ENCODE peak calls at places on chromosomes 16 and 17, in five cellular contexts. P, Z, D, Y and W are unnamed samples.

GRCh38 chr16:82892327-82892726 is 265.6 kb downstream of the CDH13 start:
- DNase-seq in P (no peak), Z (no peak), D (no peak), Y (no peak), W (no peak)

GRCh38 chr17:40319651-40320550 is 10.9 kb downstream of the RARA start:
- DNase-seq in D (peak), Y (no peak), P (no peak), Z (no peak), W (no peak)

GRCh38 chr17:45225964-45226530 is 4.4 kb downstream of the FMNL1 start:
- DNase-seq in P (no peak), Z (peak), Y (no peak), D (no peak), W (peak)

GRCh38 chr16:73095885-73096341 is 48.0 kb upstream of the ZFHX3 start:
- DNase-seq in P (peak), Z (no peak), Y (no peak), D (no peak), W (no peak)

GRCh38 chr16:10373556-10373955 is 12.3 kb upstream of the ATF7IP2 start:
- DNase-seq in Y (no peak), D (no peak), P (no peak), Z (no peak), W (no peak)

GRCh38 chr16:66170989-66171388 is 195.5 kb upstream of the CDH5 start:
- DNase-seq in Y (no peak), P (no peak), D (peak), Z (no peak), W (no peak)

GRCh38 chr16:19130852-19131808 is 17.4 kb downstream of the ITPRIPL2 start:
- DNase-seq in P (no peak), D (no peak), Y (no peak), Z (no peak), W (no peak)

GRCh38 chr17:73196500-73196899 is 3.6 kb downstream of the COG1 start:
- DNase-seq in Y (no peak), P (peak), Z (no peak), D (no peak), W (no peak)

GRCh38 chr16:50616883-50617629 is 64.1 kb downstream of the SNX20 start:
- DNase-seq in P (no peak), Z (no peak), D (no peak), Y (no peak), W (no peak)

GRCh38 chr16:88785106-88785924 is at the start of gene PIEZO1:
- DNase-seq in Z (no peak), P (peak), D (no peak), Y (no peak), W (no peak)

GRCh38 chr17:31525801-31526549 is 134.5 kb downstream of the RAB11FIP4 start:
- DNase-seq in Z (no peak), Y (no peak), D (no peak), P (no peak), W (no peak)
- TF ChIP-seq CTCF in Z (no peak), Y (peak), D (no peak), P (no peak), W (peak)

DNA sequence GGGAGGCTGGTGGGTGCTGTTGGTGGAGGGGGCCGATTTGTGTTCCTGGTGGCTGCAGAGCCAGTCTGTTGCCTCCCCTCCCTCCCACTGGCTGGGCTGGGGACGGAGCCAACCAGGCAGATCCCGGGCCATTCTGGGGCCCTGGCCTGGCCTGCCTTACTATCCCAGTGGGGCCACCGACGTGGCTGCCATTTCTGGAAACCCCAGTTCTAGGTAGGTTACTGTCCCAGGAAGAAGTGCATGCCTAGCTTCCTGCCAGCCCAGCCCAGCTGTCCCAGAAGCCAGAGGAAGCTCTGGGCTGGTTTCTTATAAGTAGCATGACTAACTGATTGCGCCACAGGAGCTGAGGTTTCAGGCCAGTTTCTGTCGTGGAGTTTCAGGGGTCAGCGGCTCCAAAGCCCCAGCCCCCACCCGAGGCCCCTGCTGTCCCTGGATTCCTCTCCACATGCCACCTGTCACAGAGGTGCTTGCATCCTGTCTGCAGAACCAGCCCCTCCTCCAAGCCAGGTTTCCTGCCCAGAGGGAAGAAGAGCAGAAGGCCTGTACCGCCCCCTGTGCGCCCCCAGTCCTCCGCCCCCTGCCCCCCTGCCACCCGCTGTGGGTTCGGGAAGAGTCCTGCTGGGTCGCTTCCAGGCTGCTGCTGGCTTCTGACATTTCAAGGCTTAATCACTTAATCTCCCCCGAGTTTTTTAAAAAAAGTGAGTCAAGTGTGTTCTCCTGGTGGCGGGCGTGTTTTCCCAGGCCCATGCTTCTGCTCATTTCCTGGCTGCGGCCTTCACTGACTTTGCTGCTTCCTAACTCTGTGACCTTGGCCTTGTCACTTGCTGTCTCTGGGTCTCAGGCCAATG is 13.2 kb downstream of the IL4R start:
- DNase-seq in D (peak), P (peak), Y (peak), Z (peak), W (peak)
- TF ChIP-seq POLR2A in D (no peak), P (peak), Y (no peak), Z (no peak), W (no peak)

GRCh38 chr16:31472559-31473203 is 729 bp downstream of the TGFB1I1 start:
- DNase-seq in P (peak), Y (peak), D (peak), Z (peak), W (no peak)
- H3K4me3 ChIP-seq in P (no peak), Y (peak), D (peak), Z (peak), W (peak)

GRCh38 chr16:81765111-81765919 is 13.8 kb upstream of the PLCG2 start:
- DNase-seq in P (no peak), Z (no peak), D (no peak), Y (no peak), W (no peak)

GRCh38 chr16:81770008-81770407 is 9.1 kb upstream of the PLCG2 start:
- DNase-seq in D (no peak), Z (no peak), P (no peak), Y (no peak), W (no peak)

DNA sequence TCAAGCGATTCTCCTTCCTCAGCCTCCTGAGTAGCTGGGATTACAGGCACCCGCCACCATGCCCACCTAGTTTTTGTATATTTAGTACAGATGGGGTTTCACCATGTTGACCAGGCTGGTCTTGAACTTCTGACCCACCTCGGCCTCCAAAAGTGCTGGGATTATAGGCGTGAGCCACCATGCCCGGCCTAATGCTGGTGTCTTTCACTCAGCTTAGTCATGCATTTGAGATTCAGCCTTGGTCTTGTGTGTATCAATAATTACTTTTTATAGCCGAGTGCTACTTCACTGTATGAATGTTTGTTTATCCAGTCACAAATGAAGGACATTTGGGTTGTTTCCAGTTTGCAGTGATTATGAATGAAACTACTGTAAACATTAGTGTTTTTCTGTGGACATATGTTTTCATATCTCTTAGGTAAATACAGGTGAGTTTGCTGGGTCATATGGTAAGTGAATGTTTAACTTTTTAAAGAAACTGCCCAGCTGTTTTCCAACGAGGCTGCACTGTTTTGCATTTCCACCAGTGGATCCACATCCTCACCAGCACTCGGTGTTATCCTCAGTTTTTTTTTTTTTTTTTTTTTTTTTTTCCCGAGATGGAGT is 11.0 kb upstream of the PLCG2 start:
- DNase-seq in D (no peak), P (peak), Y (no peak), Z (no peak), W (no peak)
- TF ChIP-seq CTCF in D (no peak), P (no peak), Y (no peak), Z (no peak), W (no peak)

GRCh38 chr17:29383687-29384086 is 6.5 kb upstream of the TAOK1 start:
- DNase-seq in Z (no peak), D (no peak), P (no peak), Y (no peak), W (no peak)
- TF ChIP-seq POLR2A in Z (no peak), D (no peak), P (no peak), Y (no peak), W (no peak)

GRCh38 chr16:75252946-75253911 is 1.8 kb upstream of the BCAR1 start:
- DNase-seq in D (no peak), Z (no peak), Y (no peak), P (peak), W (no peak)
- H3K4me3 ChIP-seq in D (no peak), Z (no peak), Y (no peak), P (no peak), W (no peak)

GRCh38 chr16:7270006-7270405 is 62.6 kb upstream of the RBFOX1 start:
- DNase-seq in Y (no peak), D (no peak), Z (no peak), P (no peak), W (no peak)

GRCh38 chr16:7272567-7273158 is 60.0 kb upstream of the RBFOX1 start:
- DNase-seq in P (no peak), D (no peak), Z (no peak), Y (no peak), W (no peak)

GRCh38 chr16:7270823-7271222 is 61.8 kb upstream of the RBFOX1 start:
- DNase-seq in D (no peak), Z (no peak), Y (no peak), P (no peak), W (no peak)

DNA sequence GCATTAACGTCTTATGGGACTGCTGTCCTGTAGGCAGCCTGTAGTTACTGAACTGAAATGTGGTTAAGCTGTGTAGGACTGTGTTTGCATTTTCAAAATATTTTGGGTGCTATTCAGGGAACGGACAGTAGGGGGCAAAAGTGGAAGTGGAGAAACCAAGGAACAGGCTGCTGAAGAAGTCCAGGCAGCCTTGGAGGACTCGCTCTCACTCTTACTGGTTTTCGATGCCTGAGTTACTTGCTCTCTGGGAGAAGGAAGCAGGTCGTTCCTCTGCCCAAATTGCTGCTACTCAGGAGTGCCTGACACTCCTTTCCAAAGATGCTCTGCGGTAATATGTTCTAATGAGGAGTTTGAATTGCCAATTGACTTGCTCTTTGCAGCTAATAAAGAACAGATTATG is 64.5 kb upstream of the RBFOX1 start:
- DNase-seq in P (no peak), Y (no peak), D (no peak), Z (no peak), W (no peak)
- TF ChIP-seq CTCF in P (peak), Y (peak), D (peak), Z (no peak), W (peak)

GRCh38 chr17:58166682-58167081 is at the start of gene OR4D2:
- DNase-seq in P (no peak), Z (no peak), Y (no peak), D (no peak), W (no peak)
- TF ChIP-seq POLR2A in P (no peak), Z (no peak), Y (no peak), D (no peak), W (no peak)

DNA sequence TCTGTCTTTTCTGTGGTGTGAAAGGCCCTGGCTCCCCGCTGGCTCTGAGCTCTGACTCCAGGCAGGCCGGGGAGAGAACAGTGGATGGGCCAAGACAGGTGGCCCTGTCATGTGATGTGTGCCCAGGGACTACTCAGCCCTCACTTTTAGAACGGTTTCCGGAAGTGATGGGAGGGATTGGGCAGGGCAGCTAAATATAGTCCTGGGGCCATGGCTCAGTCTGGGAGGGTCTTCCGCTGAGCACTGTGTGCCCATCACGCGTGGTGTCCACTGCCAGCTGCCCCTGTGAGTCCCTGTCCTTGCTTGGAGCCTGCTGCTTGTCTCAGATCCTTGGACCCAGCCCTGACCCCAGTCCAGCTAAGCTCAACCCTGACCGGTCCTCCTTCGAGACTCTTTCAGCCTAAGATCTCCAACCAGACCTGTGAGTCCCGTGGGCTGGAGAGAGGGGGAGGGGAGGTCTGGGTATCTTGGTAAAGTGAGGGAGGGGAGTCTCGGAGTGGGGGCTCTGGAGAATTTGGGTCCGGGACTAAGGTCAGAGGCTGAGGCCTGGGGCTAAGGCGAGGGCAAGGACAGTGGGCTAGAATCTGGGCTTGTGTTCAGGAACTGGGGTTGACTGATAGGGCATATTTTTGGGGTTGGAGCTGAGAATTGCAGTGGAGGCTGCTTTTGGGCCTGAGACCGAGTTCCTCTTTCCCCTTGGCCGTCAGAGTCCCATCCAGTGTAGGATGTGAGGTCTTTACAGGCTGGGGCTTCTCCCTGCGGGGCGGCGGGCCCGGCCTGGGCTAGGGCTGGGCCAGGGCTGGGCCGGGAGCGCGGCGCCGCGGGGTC is at the start of gene TRIM72:
- DNase-seq in Y (peak), Z (no peak), D (no peak), P (no peak), W (no peak)
- H3K4me3 ChIP-seq in Y (peak), Z (no peak), D (peak), P (no peak), W (peak)